ENCODE peak calls at places on chromosomes 4 and X, in four cellular contexts. One of them, this sample, is unnamed.

GRCh38 chr4:95151255-95151654 is 393.5 kb downstream of the BMPR1B start:
- DNase-seq in neural crest cell: no peak
- DNase-seq in activated CD8-positive, alpha-beta memory T cell treated with anti-CD3 and anti-CD28 coated beads, Interleukin-2, amount 10 ng/mL, durations not matched to agents 7 days and 5 days: no peak
- DNase-seq in HCEC 1CT: no peak
- DNase-seq in this sample: no peak

GRCh38 chr4:162229670-162230069 is 65.9 kb upstream of the FSTL5 start:
- DNase-seq in HCEC 1CT: peak; percentile 28
- DNase-seq in neural crest cell: no peak
- DNase-seq in activated CD8-positive, alpha-beta memory T cell treated with anti-CD3 and anti-CD28 coated beads, Interleukin-2, amount 10 ng/mL, durations not matched to agents 7 days and 5 days: no peak
- DNase-seq in this sample: no peak

GRCh38 chr4:100489316-100489715 is 28.5 kb downstream of the EMCN start:
- DNase-seq in activated CD8-positive, alpha-beta memory T cell treated with anti-CD3 and anti-CD28 coated beads, Interleukin-2, amount 10 ng/mL, durations not matched to agents 7 days and 5 days: no peak
- DNase-seq in neural crest cell: no peak
- DNase-seq in HCEC 1CT: peak; percentile 2
- DNase-seq in this sample: no peak

GRCh38 chr4:115944146-115944905 is 830.9 kb upstream of the NDST4 start:
- DNase-seq in HCEC 1CT: no peak
- DNase-seq in neural crest cell: no peak
- DNase-seq in activated CD8-positive, alpha-beta memory T cell treated with anti-CD3 and anti-CD28 coated beads, Interleukin-2, amount 10 ng/mL, durations not matched to agents 7 days and 5 days: no peak
- DNase-seq in this sample: no peak

GRCh38 chr4:146481246-146481645 is 40.5 kb downstream of the SLC10A7 start:
- DNase-seq in activated CD8-positive, alpha-beta memory T cell treated with anti-CD3 and anti-CD28 coated beads, Interleukin-2, amount 10 ng/mL, durations not matched to agents 7 days and 5 days: no peak
- DNase-seq in HCEC 1CT: no peak
- DNase-seq in neural crest cell: no peak
- DNase-seq in this sample: no peak

GRCh38 chrX:102651242-102651967 is at the start of gene GPRASP1:
- DNase-seq in activated CD8-positive, alpha-beta memory T cell treated with anti-CD3 and anti-CD28 coated beads, Interleukin-2, amount 10 ng/mL, durations not matched to agents 7 days and 5 days: peak; percentile 44
- DNase-seq in neural crest cell: peak; percentile 36
- DNase-seq in HCEC 1CT: no peak
- DNase-seq in this sample: peak; percentile 37

GRCh38 chr4:128565565-128566186 is 243.8 kb upstream of the JADE1 start:
- DNase-seq in HCEC 1CT: no peak
- DNase-seq in activated CD8-positive, alpha-beta memory T cell treated with anti-CD3 and anti-CD28 coated beads, Interleukin-2, amount 10 ng/mL, durations not matched to agents 7 days and 5 days: peak; percentile 43
- DNase-seq in neural crest cell: peak; percentile 26
- DNase-seq in this sample: no peak

GRCh38 chrX:136166221-136166855 is 19.0 kb downstream of the FHL1 start:
- DNase-seq in activated CD8-positive, alpha-beta memory T cell treated with anti-CD3 and anti-CD28 coated beads, Interleukin-2, amount 10 ng/mL, durations not matched to agents 7 days and 5 days: no peak
- DNase-seq in neural crest cell: no peak
- DNase-seq in HCEC 1CT: peak; percentile 48
- DNase-seq in this sample: no peak

GRCh38 chr4:121256346-121256745 is 92.2 kb upstream of the TNIP3 start:
- DNase-seq in neural crest cell: no peak
- DNase-seq in HCEC 1CT: peak; percentile 80
- DNase-seq in activated CD8-positive, alpha-beta memory T cell treated with anti-CD3 and anti-CD28 coated beads, Interleukin-2, amount 10 ng/mL, durations not matched to agents 7 days and 5 days: peak; percentile 84
- DNase-seq in this sample: no peak

GRCh38 chr4:37138019-37138653 is 106.4 kb upstream of the NWD2 start:
- DNase-seq in HCEC 1CT: no peak
- DNase-seq in activated CD8-positive, alpha-beta memory T cell treated with anti-CD3 and anti-CD28 coated beads, Interleukin-2, amount 10 ng/mL, durations not matched to agents 7 days and 5 days: no peak
- DNase-seq in neural crest cell: no peak
- DNase-seq in this sample: no peak

GRCh38 chr4:21769404-21770147 is 179.0 kb downstream of the KCNIP4 start:
- DNase-seq in neural crest cell: no peak
- DNase-seq in activated CD8-positive, alpha-beta memory T cell treated with anti-CD3 and anti-CD28 coated beads, Interleukin-2, amount 10 ng/mL, durations not matched to agents 7 days and 5 days: no peak
- DNase-seq in HCEC 1CT: peak; percentile 76
- DNase-seq in this sample: no peak

GRCh38 chr4:60034371-60034770 is 1165.8 kb upstream of the ADGRL3 start:
- DNase-seq in neural crest cell: no peak
- DNase-seq in HCEC 1CT: no peak
- DNase-seq in activated CD8-positive, alpha-beta memory T cell treated with anti-CD3 and anti-CD28 coated beads, Interleukin-2, amount 10 ng/mL, durations not matched to agents 7 days and 5 days: no peak
- DNase-seq in this sample: no peak

GRCh38 chr4:27643101-27643500 is 782.5 kb downstream of the STIM2 start:
- DNase-seq in HCEC 1CT: no peak
- DNase-seq in activated CD8-positive, alpha-beta memory T cell treated with anti-CD3 and anti-CD28 coated beads, Interleukin-2, amount 10 ng/mL, durations not matched to agents 7 days and 5 days: no peak
- DNase-seq in neural crest cell: no peak
- DNase-seq in this sample: no peak

GRCh38 chr4:23290656-23291055 is 597.9 kb downstream of the GBA3 start:
- DNase-seq in activated CD8-positive, alpha-beta memory T cell treated with anti-CD3 and anti-CD28 coated beads, Interleukin-2, amount 10 ng/mL, durations not matched to agents 7 days and 5 days: no peak
- DNase-seq in HCEC 1CT: no peak
- DNase-seq in neural crest cell: no peak
- DNase-seq in this sample: no peak

GRCh38 chrX:47992669-47993068 is 11.1 kb downstream of the ZNF182 start:
- DNase-seq in neural crest cell: no peak
- DNase-seq in activated CD8-positive, alpha-beta memory T cell treated with anti-CD3 and anti-CD28 coated beads, Interleukin-2, amount 10 ng/mL, durations not matched to agents 7 days and 5 days: no peak
- DNase-seq in HCEC 1CT: no peak
- DNase-seq in this sample: no peak

GRCh38 chr4:117700111-117700892 is 334.0 kb upstream of the NDST3 start:
- DNase-seq in activated CD8-positive, alpha-beta memory T cell treated with anti-CD3 and anti-CD28 coated beads, Interleukin-2, amount 10 ng/mL, durations not matched to agents 7 days and 5 days: no peak
- DNase-seq in HCEC 1CT: no peak
- DNase-seq in neural crest cell: no peak
- DNase-seq in this sample: no peak

GRCh38 chr4:65671402-65671801 is 1.1 kb upstream of the EPHA5 start:
- DNase-seq in HCEC 1CT: no peak
- DNase-seq in neural crest cell: no peak
- DNase-seq in activated CD8-positive, alpha-beta memory T cell treated with anti-CD3 and anti-CD28 coated beads, Interleukin-2, amount 10 ng/mL, durations not matched to agents 7 days and 5 days: no peak
- DNase-seq in this sample: no peak

GRCh38 chr4:113384600-113384999 is 335.1 kb downstream of the ANK2 start:
- DNase-seq in activated CD8-positive, alpha-beta memory T cell treated with anti-CD3 and anti-CD28 coated beads, Interleukin-2, amount 10 ng/mL, durations not matched to agents 7 days and 5 days: no peak
- DNase-seq in neural crest cell: no peak
- DNase-seq in HCEC 1CT: peak; percentile 54
- DNase-seq in this sample: no peak

GRCh38 chrX:72018277-72019112 is 107.8 kb downstream of the NHSL2 start:
- DNase-seq in HCEC 1CT: peak; percentile 79
- DNase-seq in neural crest cell: peak; percentile 66
- DNase-seq in activated CD8-positive, alpha-beta memory T cell treated with anti-CD3 and anti-CD28 coated beads, Interleukin-2, amount 10 ng/mL, durations not matched to agents 7 days and 5 days: peak; percentile 84
- DNase-seq in this sample: peak; percentile 41

GRCh38 chr4:77310931-77311330 is 153.9 kb downstream of the CCNG2 start:
- DNase-seq in neural crest cell: no peak
- DNase-seq in activated CD8-positive, alpha-beta memory T cell treated with anti-CD3 and anti-CD28 coated beads, Interleukin-2, amount 10 ng/mL, durations not matched to agents 7 days and 5 days: no peak
- DNase-seq in HCEC 1CT: no peak
- DNase-seq in this sample: no peak

GRCh38 chrX:19382500-19383145 is 38.9 kb downstream of the PDHA1 start:
- DNase-seq in activated CD8-positive, alpha-beta memory T cell treated with anti-CD3 and anti-CD28 coated beads, Interleukin-2, amount 10 ng/mL, durations not matched to agents 7 days and 5 days: peak; percentile 72
- DNase-seq in HCEC 1CT: peak; percentile 13
- DNase-seq in neural crest cell: peak; percentile 61
- DNase-seq in this sample: peak; percentile 22